ENCODE peak calls at places on chromosomes 13 and 19, in four cellular contexts. V is Kasumi-1; S is SHP77; X is CD8-positive, alpha-beta memory T cell. B is an unnamed sample.

GRCh38 chr13:20360041-20360491 is 127.9 kb upstream of the GJB6 start:
- DNase-seq in X (no peak), S (no peak), V (no peak), B (no peak)

GRCh38 chr13:46354143-46355087 is 32.6 kb downstream of the RUBCNL start:
- DNase-seq in X (no peak), S (no peak), V (peak; percentile 93), B (no peak)

GRCh38 chr19:17447704-17448189 is 721 bp downstream of the TMEM221 start:
- DNase-seq in X (no peak), V (peak; percentile 4), S (no peak), B (no peak)

GRCh38 chr13:52010890-52011689 is at the start of gene ATP7B:
- DNase-seq in X (no peak), V (peak; percentile 47), S (no peak), B (no peak)

GRCh38 chr19:21491161-21491560 is 14.2 kb upstream of the ZNF429 start:
- DNase-seq in S (no peak), X (no peak), V (no peak), B (no peak)

GRCh38 chr13:24271611-24272451 is 37.5 kb upstream of the C1QTNF9 start:
- DNase-seq in V (peak; percentile 57), X (peak; percentile 84), S (no peak), B (no peak)

GRCh38 chr19:6677924-6678689 is 8.1 kb upstream of the TNFSF14 start:
- DNase-seq in V (no peak), S (no peak), X (no peak), B (no peak)

GRCh38 chr19:56538254-56538760 is 441 bp upstream of the ZFP28 start:
- DNase-seq in S (peak; percentile 83), V (peak; percentile 41), X (peak; percentile 92), B (peak; percentile 96)

GRCh38 chr19:1063909-1064660 is 2.9 kb upstream of the ARHGAP45 start:
- DNase-seq in S (no peak), V (no peak), X (peak; percentile 51), B (no peak)

GRCh38 chr13:106887686-106888085 is 319.7 kb upstream of the ARGLU1 start:
- DNase-seq in S (no peak), V (no peak), X (no peak), B (no peak)

GRCh38 chr19:32673573-32673972 is 1.4 kb downstream of the ANKRD27 start:
- DNase-seq in X (no peak), V (no peak), S (no peak), B (peak; percentile 39)

GRCh38 chr19:51372649-51373504 is at the start of gene NKG7:
- DNase-seq in X (peak; percentile 93), S (no peak), V (peak; percentile 80), B (peak; percentile 6)

GRCh38 chr19:48907671-48908070 is 7.6 kb downstream of the NUCB1 start:
- DNase-seq in X (no peak), V (no peak), S (no peak), B (no peak)

GRCh38 chr19:55082023-55082851 is 6.6 kb downstream of the EPS8L1 start:
- DNase-seq in X (peak; percentile 57), S (no peak), V (peak; percentile 63), B (no peak)